ENCODE peak calls at places on chromosomes 16 and 17, in five cellular contexts. J, U, R, W and T are unnamed samples.

GRCh38 chr16:87057951-87058560 is 259.1 kb downstream of the C16orf95 start:
- DNase-seq in J (no peak), U (no peak), R (no peak), W (no peak), T (no peak)

GRCh38 chr16:23423496-23424049 is 29.4 kb downstream of the COG7 start:
- DNase-seq in J (no peak), U (peak), R (peak), W (no peak), T (no peak)

GRCh38 chr17:13410874-13411273 is 190.9 kb downstream of the HS3ST3A1 start:
- DNase-seq in J (no peak), U (peak), R (peak), W (no peak), T (no peak)

GRCh38 chr16:3787924-3788661 is 70.8 kb upstream of the TRAP1 start:
- DNase-seq in J (no peak), U (no peak), R (no peak), W (no peak), T (no peak)

GRCh38 chr17:82751171-82751570 is 694 bp upstream of the TBCD start:
- DNase-seq in J (no peak), U (no peak), R (no peak), W (no peak), T (no peak)

GRCh38 chr16:69217433-69217832 is 30.5 kb downstream of the SNTB2 start:
- DNase-seq in J (no peak), U (peak), R (peak), W (no peak), T (no peak)

GRCh38 chr17:77208217-77208808 is 67.5 kb downstream of the SEC14L1 start:
- DNase-seq in J (no peak), U (peak), R (peak), W (no peak), T (no peak)

GRCh38 chr17:39754958-39755549 is 17.3 kb downstream of the GRB7 start:
- DNase-seq in J (no peak), U (peak), R (no peak), W (no peak), T (no peak)

GRCh38 chr17:15490634-15491261 is 23.3 kb upstream of the CDRT4 start:
- DNase-seq in J (no peak), U (peak), R (peak), W (no peak), T (no peak)